ENCODE peak calls at places on chromosomes 13 and 19, in four cellular contexts. One of them, this sample, is unnamed.

GRCh38 chr13:70613295-70613694 is 505.0 kb upstream of the KLHL1 start:
- DNase-seq in breast epithelium: no peak
- DNase-seq in GM23338: peak
- DNase-seq in stomach: no peak
- DNase-seq in this sample: no peak

GRCh38 chr19:55272142-55272541 is 7.8 kb downstream of the HSPBP1 start:
- DNase-seq in breast epithelium: no peak
- DNase-seq in GM23338: peak
- DNase-seq in stomach: no peak
- DNase-seq in this sample: no peak

GRCh38 chr13:27933580-27934328 is 14.0 kb downstream of the PDX1 start:
- DNase-seq in breast epithelium: no peak
- DNase-seq in GM23338: no peak
- DNase-seq in stomach: no peak
- DNase-seq in this sample: no peak

GRCh38 chr19:51921949-51922348 is 5.3 kb upstream of the ZNF613 start:
- DNase-seq in breast epithelium: no peak
- DNase-seq in GM23338: no peak
- DNase-seq in stomach: no peak
- DNase-seq in this sample: no peak

GRCh38 chr19:1247747-1248453 is 483 bp upstream of the MIDN start:
- DNase-seq in breast epithelium: no peak
- DNase-seq in GM23338: peak
- DNase-seq in stomach: peak
- DNase-seq in this sample: no peak

GRCh38 chr19:7294571-7295212 is 478 bp upstream of the INSR start:
- DNase-seq in breast epithelium: peak
- DNase-seq in GM23338: peak
- DNase-seq in stomach: peak
- DNase-seq in this sample: peak

GRCh38 chr19:55370305-55370988 is at the start of gene IL11:
- DNase-seq in breast epithelium: no peak
- DNase-seq in GM23338: no peak
- DNase-seq in stomach: no peak
- DNase-seq in this sample: no peak

GRCh38 chr13:79194272-79194671 is 211.8 kb downstream of the RBM26 start:
- DNase-seq in breast epithelium: no peak
- DNase-seq in GM23338: no peak
- DNase-seq in stomach: no peak
- DNase-seq in this sample: peak

GRCh38 chr19:47707135-47707925 is 5.9 kb upstream of the EHD2 start:
- DNase-seq in breast epithelium: peak
- DNase-seq in GM23338: peak
- DNase-seq in stomach: peak
- DNase-seq in this sample: peak

GRCh38 chr19:53537523-53538377 is at the start of gene ZNF331:
- DNase-seq in breast epithelium: peak
- DNase-seq in GM23338: peak
- DNase-seq in stomach: peak
- DNase-seq in this sample: peak
- TF ChIP-seq POLR2AphosphoS5 in breast epithelium: peak
- TF ChIP-seq POLR2AphosphoS5 in GM23338: peak
- TF ChIP-seq POLR2AphosphoS5 in stomach: peak
- TF ChIP-seq POLR2AphosphoS5 in this sample: peak

DNA sequence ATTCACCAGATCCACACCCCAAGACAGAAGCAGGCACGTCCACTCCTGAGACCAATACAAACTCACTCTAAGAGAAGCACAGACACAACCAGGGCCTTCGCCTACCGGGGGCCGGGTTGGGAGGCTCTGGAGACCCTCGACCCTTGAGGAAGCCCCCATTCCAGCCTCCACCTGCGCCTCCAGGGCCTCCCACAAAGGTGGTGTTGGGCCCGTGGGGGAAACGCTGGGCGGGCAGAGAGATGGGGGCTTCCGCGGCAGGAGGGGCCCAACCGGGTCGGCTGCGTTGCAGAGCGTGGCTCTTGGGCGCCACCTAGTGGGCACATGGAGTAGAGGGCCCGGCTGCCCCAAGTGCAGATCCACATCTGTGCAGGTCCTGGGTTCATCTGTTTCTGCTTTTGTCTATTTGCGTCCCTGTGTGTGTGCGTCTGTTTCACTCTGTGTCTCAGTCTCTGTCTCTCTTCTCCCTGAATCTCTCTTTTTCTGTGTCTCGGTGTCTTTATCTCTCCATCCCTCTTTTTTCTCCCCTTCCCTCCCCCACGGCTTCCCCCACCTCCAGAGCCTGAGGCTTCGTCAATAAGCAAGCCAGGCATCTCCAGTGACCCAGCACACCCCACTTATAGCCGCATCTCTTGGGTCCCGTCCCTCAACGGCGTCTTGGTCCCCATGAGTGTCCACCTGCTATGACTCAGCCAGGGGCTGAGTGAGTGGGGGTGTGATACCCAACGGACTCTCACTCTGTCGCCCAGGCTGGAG is 10.5 kb upstream of the TINCR start:
- DNase-seq in breast epithelium: peak
- DNase-seq in GM23338: peak
- DNase-seq in stomach: peak
- DNase-seq in this sample: peak
- TF ChIP-seq POLR2AphosphoS5 in breast epithelium: no peak
- TF ChIP-seq POLR2AphosphoS5 in GM23338: no peak
- TF ChIP-seq POLR2AphosphoS5 in stomach: no peak
- TF ChIP-seq POLR2AphosphoS5 in this sample: no peak

GRCh38 chr19:45782820-45783785 is 813 bp upstream of the DMPK start:
- DNase-seq in breast epithelium: peak
- DNase-seq in GM23338: no peak
- DNase-seq in stomach: no peak
- DNase-seq in this sample: no peak
- TF ChIP-seq POLR2AphosphoS5 in breast epithelium: peak
- TF ChIP-seq POLR2AphosphoS5 in GM23338: no peak
- TF ChIP-seq POLR2AphosphoS5 in stomach: peak
- TF ChIP-seq POLR2AphosphoS5 in this sample: no peak

DNA sequence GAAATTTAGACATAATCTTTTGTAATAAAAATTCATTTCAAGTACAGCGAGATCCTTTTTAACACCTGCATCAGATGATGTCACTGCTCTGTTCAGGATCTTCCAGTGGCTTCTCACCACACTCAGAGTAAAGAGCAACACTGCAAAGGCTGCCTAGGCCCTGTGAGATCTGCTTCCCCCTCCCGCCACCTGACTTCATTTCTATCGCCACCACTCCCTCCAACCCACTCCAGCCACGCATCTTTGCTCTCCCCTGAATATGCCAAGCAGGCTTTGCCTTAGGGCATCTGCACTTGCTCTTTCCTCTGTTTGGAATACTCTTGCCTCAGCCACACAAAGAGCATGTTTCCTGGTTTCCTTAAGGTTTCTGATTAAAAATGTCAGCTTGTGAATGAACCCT is 58.3 kb downstream of the MBNL2 start:
- DNase-seq in breast epithelium: no peak
- DNase-seq in GM23338: no peak
- DNase-seq in stomach: no peak
- DNase-seq in this sample: no peak
- TF ChIP-seq POLR2AphosphoS5 in breast epithelium: no peak
- TF ChIP-seq POLR2AphosphoS5 in GM23338: no peak
- TF ChIP-seq POLR2AphosphoS5 in stomach: no peak
- TF ChIP-seq POLR2AphosphoS5 in this sample: no peak

GRCh38 chr13:102550507-102550906 is 46.3 kb upstream of the TPP2 start:
- DNase-seq in breast epithelium: no peak
- DNase-seq in GM23338: peak
- DNase-seq in stomach: no peak
- DNase-seq in this sample: no peak

DNA sequence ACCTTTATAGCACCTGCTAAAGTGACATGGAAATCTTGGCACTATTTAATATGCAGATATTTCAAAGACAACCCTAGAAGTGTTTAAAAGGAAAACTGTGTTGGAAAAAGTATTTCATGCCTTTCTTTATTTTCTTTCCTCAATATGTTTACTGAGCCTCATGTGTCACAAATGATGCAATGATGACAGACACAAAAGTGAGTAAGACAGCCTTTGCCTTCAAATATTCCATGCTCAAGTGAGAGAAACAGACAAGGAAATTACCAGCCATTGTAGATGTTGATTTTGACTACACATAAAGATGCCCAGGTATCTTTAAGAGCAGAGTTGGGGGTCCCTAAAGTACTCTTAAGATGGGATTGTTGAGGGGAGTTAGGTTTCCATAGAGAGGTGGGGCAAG is 48.0 kb upstream of the TPP2 start:
- DNase-seq in breast epithelium: no peak
- DNase-seq in GM23338: no peak
- DNase-seq in stomach: no peak
- DNase-seq in this sample: no peak
- TF ChIP-seq POLR2AphosphoS5 in breast epithelium: no peak
- TF ChIP-seq POLR2AphosphoS5 in GM23338: no peak
- TF ChIP-seq POLR2AphosphoS5 in stomach: no peak
- TF ChIP-seq POLR2AphosphoS5 in this sample: no peak

GRCh38 chr13:112885242-112885781 is 83.7 kb upstream of the MCF2L start:
- DNase-seq in breast epithelium: no peak
- DNase-seq in GM23338: no peak
- DNase-seq in stomach: no peak
- DNase-seq in this sample: no peak
- TF ChIP-seq POLR2AphosphoS5 in breast epithelium: no peak
- TF ChIP-seq POLR2AphosphoS5 in GM23338: no peak
- TF ChIP-seq POLR2AphosphoS5 in stomach: no peak
- TF ChIP-seq POLR2AphosphoS5 in this sample: peak

DNA sequence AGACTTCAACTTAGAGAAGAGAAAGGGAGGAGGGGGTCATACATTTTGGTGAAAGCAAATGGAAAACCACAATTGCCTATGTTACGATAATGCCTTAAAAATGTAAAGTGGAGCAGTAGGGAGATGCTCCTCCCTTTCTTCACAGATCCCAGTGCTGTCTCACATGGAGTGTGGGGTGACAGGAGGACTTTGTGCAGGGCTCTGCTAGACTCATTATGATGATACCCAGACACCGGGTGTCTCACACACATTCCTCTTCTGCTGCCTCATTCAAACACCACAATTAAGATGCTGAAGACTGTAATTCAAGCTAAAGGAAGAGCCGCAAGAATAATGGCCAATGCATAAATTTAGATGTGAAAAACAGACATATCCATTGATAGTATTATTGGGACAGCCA is 150.6 kb downstream of the LHFPL6 start:
- DNase-seq in breast epithelium: no peak
- DNase-seq in GM23338: no peak
- DNase-seq in stomach: no peak
- DNase-seq in this sample: no peak
- TF ChIP-seq POLR2AphosphoS5 in breast epithelium: peak
- TF ChIP-seq POLR2AphosphoS5 in GM23338: no peak
- TF ChIP-seq POLR2AphosphoS5 in stomach: peak
- TF ChIP-seq POLR2AphosphoS5 in this sample: no peak